ENCODE peak calls at places on chromosomes 7 and 10, in seven cellular contexts. One of them, this sample, is unnamed.

GRCh38 chr7:155951554-155952158 is 139.4 kb upstream of the SHH start:
- DNase-seq in lower leg skin: no peak
- DNase-seq in kidney epithelial cell: peak; percentile 98
- DNase-seq in Caco-2: peak; percentile 58
- DNase-seq in fibroblast of lung: peak; percentile 94
- DNase-seq in cardiac muscle cell: peak; percentile 63
- DNase-seq in ovary: no peak
- DNase-seq in this sample: no peak

GRCh38 chr7:1123721-1124120 is 35.8 kb downstream of the GPER1 start:
- DNase-seq in lower leg skin: peak; percentile 60
- DNase-seq in kidney epithelial cell: no peak
- DNase-seq in Caco-2: peak; percentile 39
- DNase-seq in fibroblast of lung: peak; percentile 88
- DNase-seq in cardiac muscle cell: peak; percentile 95
- DNase-seq in ovary: peak; percentile 88
- DNase-seq in this sample: peak; percentile 75

GRCh38 chr10:102421645-102422585 is 1.3 kb downstream of the FBXL15 start:
- DNase-seq in lower leg skin: no peak
- DNase-seq in kidney epithelial cell: no peak
- DNase-seq in Caco-2: no peak
- DNase-seq in fibroblast of lung: no peak
- DNase-seq in cardiac muscle cell: no peak
- DNase-seq in ovary: peak; percentile 57
- DNase-seq in this sample: peak; percentile 71

GRCh38 chr10:71239946-71240795 is 27.8 kb downstream of the UNC5B start:
- DNase-seq in lower leg skin: no peak
- DNase-seq in kidney epithelial cell: no peak
- DNase-seq in Caco-2: no peak
- DNase-seq in fibroblast of lung: no peak
- DNase-seq in cardiac muscle cell: peak; percentile 53
- DNase-seq in ovary: no peak
- DNase-seq in this sample: no peak

GRCh38 chr10:57919864-57920263 is 347.8 kb downstream of the IPMK start:
- DNase-seq in lower leg skin: no peak
- DNase-seq in kidney epithelial cell: no peak
- DNase-seq in Caco-2: no peak
- DNase-seq in fibroblast of lung: no peak
- DNase-seq in cardiac muscle cell: no peak
- DNase-seq in ovary: no peak
- DNase-seq in this sample: no peak

GRCh38 chr10:44913312-44914079 is 2.4 kb downstream of the TMEM72 start:
- DNase-seq in lower leg skin: no peak
- DNase-seq in kidney epithelial cell: no peak
- DNase-seq in Caco-2: no peak
- DNase-seq in fibroblast of lung: no peak
- DNase-seq in cardiac muscle cell: peak; percentile 86
- DNase-seq in ovary: no peak
- DNase-seq in this sample: no peak

GRCh38 chr7:23490357-23491131 is 20.3 kb upstream of the IGF2BP3 start:
- DNase-seq in lower leg skin: no peak
- DNase-seq in kidney epithelial cell: no peak
- DNase-seq in Caco-2: no peak
- DNase-seq in fibroblast of lung: peak; percentile 57
- DNase-seq in cardiac muscle cell: peak; percentile 55
- DNase-seq in ovary: peak; percentile 76
- DNase-seq in this sample: no peak

GRCh38 chr7:100888529-100888987 is 957 bp downstream of the UFSP1 start:
- DNase-seq in lower leg skin: no peak
- DNase-seq in kidney epithelial cell: no peak
- DNase-seq in Caco-2: peak; percentile 48
- DNase-seq in fibroblast of lung: no peak
- DNase-seq in cardiac muscle cell: no peak
- DNase-seq in ovary: no peak
- DNase-seq in this sample: no peak

GRCh38 chr7:21507627-21508343 is 35.1 kb upstream of the DNAH11 start:
- DNase-seq in lower leg skin: no peak
- DNase-seq in kidney epithelial cell: no peak
- DNase-seq in Caco-2: no peak
- DNase-seq in fibroblast of lung: peak; percentile 63
- DNase-seq in cardiac muscle cell: peak; percentile 63
- DNase-seq in ovary: no peak
- DNase-seq in this sample: no peak

GRCh38 chr10:79374312-79375191 is 27.3 kb downstream of the PPIF start:
- DNase-seq in lower leg skin: peak; percentile 68
- DNase-seq in kidney epithelial cell: peak; percentile 5
- DNase-seq in Caco-2: peak; percentile 83
- DNase-seq in fibroblast of lung: peak; percentile 73
- DNase-seq in cardiac muscle cell: peak; percentile 78
- DNase-seq in ovary: peak; percentile 89
- DNase-seq in this sample: peak; percentile 87

GRCh38 chr7:2360791-2361190 is 6.2 kb downstream of the EIF3B start:
- DNase-seq in lower leg skin: no peak
- DNase-seq in kidney epithelial cell: no peak
- DNase-seq in Caco-2: no peak
- DNase-seq in fibroblast of lung: no peak
- DNase-seq in cardiac muscle cell: peak; percentile 86
- DNase-seq in ovary: no peak
- DNase-seq in this sample: no peak

GRCh38 chr10:507908-508444 is 181.5 kb downstream of the DIP2C start:
- DNase-seq in lower leg skin: no peak
- DNase-seq in kidney epithelial cell: no peak
- DNase-seq in Caco-2: peak; percentile 26
- DNase-seq in fibroblast of lung: no peak
- DNase-seq in cardiac muscle cell: no peak
- DNase-seq in ovary: peak; percentile 10
- DNase-seq in this sample: no peak

GRCh38 chr7:8436965-8437364 is 3.6 kb downstream of the NXPH1 start:
- DNase-seq in lower leg skin: no peak
- DNase-seq in kidney epithelial cell: no peak
- DNase-seq in Caco-2: peak; percentile 73
- DNase-seq in fibroblast of lung: peak; percentile 2
- DNase-seq in cardiac muscle cell: peak; percentile 14
- DNase-seq in ovary: no peak
- DNase-seq in this sample: peak; percentile 74

GRCh38 chr7:65554-65953 is 126.8 kb upstream of the FAM20C start:
- DNase-seq in lower leg skin: no peak
- DNase-seq in kidney epithelial cell: peak; percentile 52
- DNase-seq in Caco-2: no peak
- DNase-seq in fibroblast of lung: peak; percentile 53
- DNase-seq in cardiac muscle cell: peak; percentile 59
- DNase-seq in ovary: peak; percentile 31
- DNase-seq in this sample: no peak

GRCh38 chr10:87842776-87843497 is 20.4 kb downstream of the KLLN start:
- DNase-seq in lower leg skin: no peak
- DNase-seq in kidney epithelial cell: no peak
- DNase-seq in Caco-2: no peak
- DNase-seq in fibroblast of lung: peak; percentile 83
- DNase-seq in cardiac muscle cell: peak; percentile 74
- DNase-seq in ovary: no peak
- DNase-seq in this sample: no peak

GRCh38 chr7:38679419-38679818 is 48.2 kb upstream of the AMPH start:
- DNase-seq in lower leg skin: no peak
- DNase-seq in kidney epithelial cell: no peak
- DNase-seq in Caco-2: no peak
- DNase-seq in fibroblast of lung: peak; percentile 44
- DNase-seq in cardiac muscle cell: peak; percentile 46
- DNase-seq in ovary: no peak
- DNase-seq in this sample: no peak

GRCh38 chr10:131313377-131313776 is 1.9 kb upstream of the TCERG1L start:
- DNase-seq in lower leg skin: no peak
- DNase-seq in kidney epithelial cell: no peak
- DNase-seq in Caco-2: no peak
- DNase-seq in fibroblast of lung: no peak
- DNase-seq in cardiac muscle cell: no peak
- DNase-seq in ovary: no peak
- DNase-seq in this sample: no peak

GRCh38 chr10:104332243-104333036 is 5.8 kb downstream of the ITPRIP start:
- DNase-seq in lower leg skin: no peak
- DNase-seq in kidney epithelial cell: no peak
- DNase-seq in Caco-2: no peak
- DNase-seq in fibroblast of lung: peak; percentile 32
- DNase-seq in cardiac muscle cell: peak; percentile 59
- DNase-seq in ovary: no peak
- DNase-seq in this sample: no peak

GRCh38 chr7:102395620-102395957 is 574 bp upstream of the PRKRIP1 start:
- DNase-seq in lower leg skin: no peak
- DNase-seq in kidney epithelial cell: no peak
- DNase-seq in Caco-2: no peak
- DNase-seq in fibroblast of lung: no peak
- DNase-seq in cardiac muscle cell: peak; percentile 22
- DNase-seq in ovary: no peak
- DNase-seq in this sample: no peak

GRCh38 chr10:77898323-77899079 is 28.1 kb downstream of the DLG5 start:
- DNase-seq in lower leg skin: peak; percentile 79
- DNase-seq in kidney epithelial cell: no peak
- DNase-seq in Caco-2: peak; percentile 50
- DNase-seq in fibroblast of lung: no peak
- DNase-seq in cardiac muscle cell: no peak
- DNase-seq in ovary: no peak
- DNase-seq in this sample: no peak

GRCh38 chr10:5447611-5448071 is 35.3 kb downstream of the NET1 start:
- DNase-seq in lower leg skin: no peak
- DNase-seq in kidney epithelial cell: no peak
- DNase-seq in Caco-2: no peak
- DNase-seq in fibroblast of lung: no peak
- DNase-seq in cardiac muscle cell: no peak
- DNase-seq in ovary: no peak
- DNase-seq in this sample: no peak

GRCh38 chr7:159207398-159207797 is 62.7 kb upstream of the VIPR2 start:
- DNase-seq in lower leg skin: no peak
- DNase-seq in kidney epithelial cell: no peak
- DNase-seq in Caco-2: no peak
- DNase-seq in fibroblast of lung: no peak
- DNase-seq in cardiac muscle cell: no peak
- DNase-seq in ovary: no peak
- DNase-seq in this sample: no peak

GRCh38 chr7:154777489-154777888 is 225.4 kb downstream of the PAXIP1 start:
- DNase-seq in lower leg skin: no peak
- DNase-seq in kidney epithelial cell: no peak
- DNase-seq in Caco-2: no peak
- DNase-seq in fibroblast of lung: no peak
- DNase-seq in cardiac muscle cell: no peak
- DNase-seq in ovary: no peak
- DNase-seq in this sample: no peak

GRCh38 chr7:154776350-154776749 is 226.6 kb downstream of the PAXIP1 start:
- DNase-seq in lower leg skin: no peak
- DNase-seq in kidney epithelial cell: no peak
- DNase-seq in Caco-2: no peak
- DNase-seq in fibroblast of lung: no peak
- DNase-seq in cardiac muscle cell: no peak
- DNase-seq in ovary: no peak
- DNase-seq in this sample: no peak

GRCh38 chr7:154777908-154778307 is 225.0 kb downstream of the PAXIP1 start:
- DNase-seq in lower leg skin: no peak
- DNase-seq in kidney epithelial cell: no peak
- DNase-seq in Caco-2: no peak
- DNase-seq in fibroblast of lung: no peak
- DNase-seq in cardiac muscle cell: no peak
- DNase-seq in ovary: no peak
- DNase-seq in this sample: no peak

GRCh38 chr7:154775681-154776080 is 227.2 kb downstream of the PAXIP1 start:
- DNase-seq in lower leg skin: no peak
- DNase-seq in kidney epithelial cell: no peak
- DNase-seq in Caco-2: no peak
- DNase-seq in fibroblast of lung: no peak
- DNase-seq in cardiac muscle cell: no peak
- DNase-seq in ovary: no peak
- DNase-seq in this sample: no peak

GRCh38 chr7:154777023-154777422 is 225.9 kb downstream of the PAXIP1 start:
- DNase-seq in lower leg skin: no peak
- DNase-seq in kidney epithelial cell: peak; percentile 83
- DNase-seq in Caco-2: peak; percentile 42
- DNase-seq in fibroblast of lung: no peak
- DNase-seq in cardiac muscle cell: no peak
- DNase-seq in ovary: no peak
- DNase-seq in this sample: no peak
- TF ChIP-seq CTCF in lower leg skin: no peak
- TF ChIP-seq CTCF in kidney epithelial cell: peak; percentile 70
- TF ChIP-seq CTCF in Caco-2: no peak
- TF ChIP-seq CTCF in fibroblast of lung: no peak
- TF ChIP-seq CTCF in cardiac muscle cell: no peak
- TF ChIP-seq CTCF in ovary: no peak
- TF ChIP-seq CTCF in this sample: peak; percentile 32

GRCh38 chr7:53350241-53350640 is 314.8 kb downstream of the POM121L12 start:
- DNase-seq in lower leg skin: no peak
- DNase-seq in kidney epithelial cell: no peak
- DNase-seq in Caco-2: peak; percentile 52
- DNase-seq in fibroblast of lung: no peak
- DNase-seq in cardiac muscle cell: no peak
- DNase-seq in ovary: no peak
- DNase-seq in this sample: no peak
- TF ChIP-seq CTCF in lower leg skin: no peak
- TF ChIP-seq CTCF in kidney epithelial cell: peak; percentile 66
- TF ChIP-seq CTCF in Caco-2: peak; percentile 66
- TF ChIP-seq CTCF in fibroblast of lung: no peak
- TF ChIP-seq CTCF in cardiac muscle cell: no peak
- TF ChIP-seq CTCF in ovary: no peak
- TF ChIP-seq CTCF in this sample: peak; percentile 79

GRCh38 chr7:28299556-28299955 is 112.8 kb upstream of the CREB5 start:
- DNase-seq in lower leg skin: no peak
- DNase-seq in kidney epithelial cell: no peak
- DNase-seq in Caco-2: no peak
- DNase-seq in fibroblast of lung: no peak
- DNase-seq in cardiac muscle cell: no peak
- DNase-seq in ovary: no peak
- DNase-seq in this sample: no peak

GRCh38 chr7:28297821-28298439 is 114.4 kb upstream of the CREB5 start:
- DNase-seq in lower leg skin: no peak
- DNase-seq in kidney epithelial cell: no peak
- DNase-seq in Caco-2: no peak
- DNase-seq in fibroblast of lung: no peak
- DNase-seq in cardiac muscle cell: no peak
- DNase-seq in ovary: no peak
- DNase-seq in this sample: no peak

GRCh38 chr7:28296571-28297483 is 115.5 kb upstream of the CREB5 start:
- DNase-seq in lower leg skin: no peak
- DNase-seq in kidney epithelial cell: no peak
- DNase-seq in Caco-2: no peak
- DNase-seq in fibroblast of lung: peak; percentile 66
- DNase-seq in cardiac muscle cell: peak; percentile 54
- DNase-seq in ovary: no peak
- DNase-seq in this sample: no peak

GRCh38 chr7:28300488-28300887 is 111.8 kb upstream of the CREB5 start:
- DNase-seq in lower leg skin: no peak
- DNase-seq in kidney epithelial cell: no peak
- DNase-seq in Caco-2: no peak
- DNase-seq in fibroblast of lung: no peak
- DNase-seq in cardiac muscle cell: no peak
- DNase-seq in ovary: no peak
- DNase-seq in this sample: no peak

GRCh38 chr7:28298870-28299484 is 113.3 kb upstream of the CREB5 start:
- DNase-seq in lower leg skin: peak; percentile 20
- DNase-seq in kidney epithelial cell: no peak
- DNase-seq in Caco-2: peak; percentile 56
- DNase-seq in fibroblast of lung: peak; percentile 85
- DNase-seq in cardiac muscle cell: peak; percentile 66
- DNase-seq in ovary: no peak
- DNase-seq in this sample: no peak
- TF ChIP-seq CTCF in lower leg skin: no peak
- TF ChIP-seq CTCF in kidney epithelial cell: peak; percentile 62
- TF ChIP-seq CTCF in Caco-2: peak; percentile 47
- TF ChIP-seq CTCF in fibroblast of lung: peak; percentile 70
- TF ChIP-seq CTCF in cardiac muscle cell: peak; percentile 59
- TF ChIP-seq CTCF in ovary: no peak
- TF ChIP-seq CTCF in this sample: peak; percentile 75

GRCh38 chr7:6106140-6106904 is 75.1 kb downstream of the ANKRD61 start:
- DNase-seq in lower leg skin: no peak
- DNase-seq in kidney epithelial cell: no peak
- DNase-seq in Caco-2: peak; percentile 45
- DNase-seq in fibroblast of lung: peak; percentile 64
- DNase-seq in cardiac muscle cell: peak; percentile 62
- DNase-seq in ovary: peak; percentile 31
- DNase-seq in this sample: no peak
- TF ChIP-seq CTCF in lower leg skin: no peak
- TF ChIP-seq CTCF in kidney epithelial cell: no peak
- TF ChIP-seq CTCF in Caco-2: no peak
- TF ChIP-seq CTCF in fibroblast of lung: peak; percentile 37
- TF ChIP-seq CTCF in cardiac muscle cell: peak; percentile 32
- TF ChIP-seq CTCF in ovary: no peak
- TF ChIP-seq CTCF in this sample: no peak

This sample was measured in type B pancreatic cell.